ENCODE peak calls at places on chromosomes 12 and 14, in six cellular contexts. W, R, Q, P, H and C are unnamed samples.
A peak's percentile ranks its signal among the peaks of the same experiment; 100 is the strongest.

GRCh38 chr12:64273527-64274403 is 51.7 kb upstream of the KICS2 start:
- DNase-seq in W (no peak), R (no peak), Q (no peak), P (peak; percentile 82), H (no peak), C (peak; percentile 34)

GRCh38 chr12:51678086-51678724 is 87.2 kb downstream of the SCN8A start:
- DNase-seq in W (peak; percentile 20), R (no peak), Q (peak; percentile 67), P (peak; percentile 90), H (peak; percentile 54), C (peak; percentile 60)

GRCh38 chr14:55803506-55804197 is 223.6 kb downstream of the KTN1 start:
- DNase-seq in W (no peak), R (no peak), Q (no peak), P (no peak), H (no peak), C (no peak)

GRCh38 chr12:111720457-111720856 is 34.6 kb downstream of the ACAD10 start:
- DNase-seq in W (no peak), R (no peak), Q (peak; percentile 61), P (no peak), H (no peak), C (no peak)

GRCh38 chr12:19437996-19438395 is 1.3 kb upstream of the AEBP2 start:
- DNase-seq in W (no peak), R (no peak), Q (no peak), P (peak; percentile 80), H (no peak), C (peak; percentile 25)

GRCh38 chr14:88005050-88005481 is at the start of gene GPR65:
- DNase-seq in W (no peak), R (no peak), Q (no peak), P (no peak), H (no peak), C (no peak)

GRCh38 chr14:89564291-89564957 is 147.4 kb upstream of the FOXN3 start:
- DNase-seq in W (no peak), R (no peak), Q (no peak), P (no peak), H (peak; percentile 49), C (no peak)

GRCh38 chr12:18578191-18578590 is 159.6 kb downstream of the PLCZ1 start:
- DNase-seq in W (no peak), R (no peak), Q (peak; percentile 59), P (no peak), H (no peak), C (peak; percentile 13)

GRCh38 chr12:104486943-104487819 is 30.4 kb downstream of the CHST11 start:
- DNase-seq in W (no peak), R (no peak), Q (no peak), P (no peak), H (no peak), C (no peak)

GRCh38 chr12:114694436-114695304 is 10.7 kb upstream of the TBX3 start:
- DNase-seq in W (no peak), R (no peak), Q (no peak), P (peak; percentile 8), H (no peak), C (no peak)

GRCh38 chr12:114691196-114691595 is 7.2 kb upstream of the TBX3 start:
- DNase-seq in W (no peak), R (no peak), Q (no peak), P (no peak), H (no peak), C (no peak)

GRCh38 chr12:114693532-114693931 is 9.6 kb upstream of the TBX3 start:
- DNase-seq in W (no peak), R (no peak), Q (no peak), P (no peak), H (no peak), C (no peak)

GRCh38 chr12:114691810-114692557 is 8.0 kb upstream of the TBX3 start:
- DNase-seq in W (no peak), R (no peak), Q (no peak), P (peak; percentile 51), H (no peak), C (no peak)

DNA sequence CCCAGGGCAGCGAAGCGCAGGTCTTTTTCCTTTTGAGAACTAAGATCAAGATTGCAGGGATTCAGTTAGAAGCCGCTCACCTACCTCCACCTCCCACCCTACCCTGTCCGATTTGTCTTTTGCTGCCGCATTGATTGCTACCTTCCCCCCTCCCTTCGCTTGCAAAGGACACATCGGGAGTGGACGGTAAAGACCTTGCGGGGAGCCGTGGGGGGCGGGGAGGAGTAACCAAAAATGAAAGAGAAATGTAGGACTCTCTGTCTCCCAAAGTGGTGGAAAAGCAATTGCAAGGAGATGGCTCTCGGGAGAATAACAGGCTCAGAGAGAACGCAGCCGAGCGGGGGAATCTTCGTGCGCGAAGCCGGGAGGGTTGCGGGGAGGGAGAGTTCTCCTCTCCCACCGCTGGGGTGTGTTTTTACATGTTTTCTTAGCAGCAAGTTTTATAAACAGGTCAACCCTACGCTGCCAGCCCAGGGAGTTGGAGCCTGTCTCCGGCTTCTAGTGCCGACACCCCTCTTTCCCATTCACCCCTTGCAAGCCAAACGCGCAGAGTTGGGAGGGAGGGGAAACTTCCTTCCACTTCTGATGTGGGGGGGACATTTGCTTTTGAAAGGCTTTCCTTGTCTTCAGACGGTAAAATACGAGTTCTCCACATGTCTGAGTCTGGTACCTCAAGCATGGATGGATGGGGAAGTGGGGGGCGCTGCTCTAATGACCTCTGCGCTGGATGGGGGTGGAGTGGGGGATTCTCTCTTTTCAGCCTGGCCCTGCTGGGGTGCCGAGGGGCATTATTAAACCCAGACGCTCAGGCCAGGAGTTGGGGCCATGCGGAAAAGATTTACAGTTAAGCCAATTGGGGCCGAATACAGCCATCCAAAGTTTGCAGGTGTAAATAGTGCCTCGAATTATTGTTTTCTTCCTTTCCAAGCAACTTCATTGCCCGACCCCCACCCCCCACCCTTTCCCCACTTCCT is 8.9 kb upstream of the TBX3 start:
- DNase-seq in W (no peak), R (no peak), Q (no peak), P (peak; percentile 68), H (peak; percentile 22), C (no peak)
- TF ChIP-seq CTCF in W (no peak), R (no peak), Q (peak; percentile 23), P (no peak), H (no peak), C (peak; percentile 45)

DNA sequence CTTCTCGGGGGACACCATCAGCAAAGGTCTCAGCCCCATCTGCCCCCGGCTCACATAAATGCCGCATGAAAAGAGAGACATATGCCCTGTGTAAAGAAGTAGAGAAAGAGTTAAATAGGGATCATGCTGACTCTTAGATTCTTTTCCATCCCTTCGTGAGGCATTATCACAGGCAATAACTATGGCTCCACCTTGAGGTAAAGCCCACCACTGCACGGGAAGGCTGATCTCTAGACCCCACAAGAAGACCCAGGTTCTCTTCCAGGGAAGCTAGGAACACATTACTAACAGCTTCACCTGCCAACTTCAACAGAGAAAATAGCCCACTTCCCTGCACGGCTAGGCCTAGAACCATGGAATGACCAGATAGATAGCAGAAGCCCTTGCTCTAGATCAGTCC is 14.1 kb upstream of the NOP2 start:
- DNase-seq in W (no peak), R (no peak), Q (no peak), P (peak; percentile 52), H (no peak), C (no peak)
- TF ChIP-seq CTCF in W (peak; percentile 39), R (no peak), Q (no peak), P (peak; percentile 46), H (peak; percentile 30), C (no peak)

GRCh38 chr12:24948816-24949722 is at the start of gene BCAT1:
- DNase-seq in W (no peak), R (peak; percentile 90), Q (peak; percentile 88), P (peak; percentile 89), H (peak; percentile 86), C (peak; percentile 68)
- TF ChIP-seq CTCF in W (peak; percentile 24), R (no peak), Q (peak; percentile 25), P (peak; percentile 10), H (peak; percentile 28), C (peak; percentile 46)

GRCh38 chr14:70084226-70084625 is 104.5 kb downstream of the SLC8A3 start:
- DNase-seq in W (no peak), R (no peak), Q (no peak), P (no peak), H (no peak), C (no peak)

GRCh38 chr14:70086685-70087379 is 101.9 kb downstream of the SLC8A3 start:
- DNase-seq in W (peak; percentile 36), R (no peak), Q (peak; percentile 54), P (peak; percentile 74), H (peak; percentile 50), C (peak; percentile 7)

GRCh38 chr14:70093156-70093555 is 95.6 kb downstream of the SLC8A3 start:
- DNase-seq in W (no peak), R (no peak), Q (no peak), P (no peak), H (no peak), C (no peak)

GRCh38 chr14:70087380-70087697 is 101.4 kb downstream of the SLC8A3 start:
- DNase-seq in W (no peak), R (no peak), Q (no peak), P (no peak), H (no peak), C (no peak)
- TF ChIP-seq CTCF in W (no peak), R (no peak), Q (no peak), P (no peak), H (no peak), C (peak; percentile 34)

GRCh38 chr14:28766505-28767238 is at the start of gene FOXG1:
- DNase-seq in W (peak; percentile 75), R (no peak), Q (no peak), P (peak; percentile 88), H (peak; percentile 76), C (no peak)

GRCh38 chr14:28769358-28769757 is 2.8 kb downstream of the FOXG1 start:
- DNase-seq in W (no peak), R (no peak), Q (no peak), P (no peak), H (no peak), C (no peak)

GRCh38 chr14:28768549-28768870 is 1.9 kb downstream of the FOXG1 start:
- DNase-seq in W (no peak), R (no peak), Q (no peak), P (no peak), H (no peak), C (no peak)

GRCh38 chr14:28767239-28767850 is 758 bp downstream of the FOXG1 start:
- DNase-seq in W (no peak), R (no peak), Q (no peak), P (no peak), H (no peak), C (no peak)

DNA sequence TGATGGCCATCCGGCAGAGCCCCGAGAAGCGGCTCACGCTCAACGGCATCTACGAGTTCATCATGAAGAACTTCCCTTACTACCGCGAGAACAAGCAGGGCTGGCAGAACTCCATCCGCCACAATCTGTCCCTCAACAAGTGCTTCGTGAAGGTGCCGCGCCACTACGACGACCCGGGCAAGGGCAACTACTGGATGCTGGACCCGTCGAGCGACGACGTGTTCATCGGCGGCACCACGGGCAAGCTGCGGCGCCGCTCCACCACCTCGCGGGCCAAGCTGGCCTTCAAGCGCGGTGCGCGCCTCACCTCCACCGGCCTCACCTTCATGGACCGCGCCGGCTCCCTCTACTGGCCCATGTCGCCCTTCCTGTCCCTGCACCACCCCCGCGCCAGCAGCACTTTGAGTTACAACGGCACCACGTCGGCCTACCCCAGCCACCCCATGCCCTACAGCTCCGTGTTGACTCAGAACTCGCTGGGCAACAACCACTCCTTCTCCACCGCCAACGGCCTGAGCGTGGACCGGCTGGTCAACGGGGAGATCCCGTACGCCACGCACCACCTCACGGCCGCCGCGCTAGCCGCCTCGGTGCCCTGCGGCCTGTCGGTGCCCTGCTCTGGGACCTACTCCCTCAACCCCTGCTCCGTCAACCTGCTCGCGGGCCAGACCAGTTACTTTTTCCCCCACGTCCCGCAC is 1.4 kb downstream of the FOXG1 start:
- DNase-seq in W (no peak), R (no peak), Q (no peak), P (peak; percentile 94), H (no peak), C (no peak)
- TF ChIP-seq CTCF in W (peak; percentile 26), R (no peak), Q (no peak), P (peak; percentile 53), H (no peak), C (no peak)